ENCODE peak calls at places on chromosome 10, in seven cellular contexts. R, W, A, K, H, O and N are unnamed samples. For H3K9me3, the result is how much of the 10 kb centered on the place peaks cover.

GRCh38 chr10:52566471-52567246 is 205.9 kb downstream of the MBL2 start:
- DNase-seq in R (no peak), W (no peak), A (no peak), K (no peak), H (no peak), O (peak), N (no peak)

GRCh38 chr10:7948601-7949000 is 105.9 kb upstream of the GATA3 start:
- DNase-seq in R (no peak), W (no peak), A (no peak), K (no peak), H (no peak), O (no peak), N (no peak)

GRCh38 chr10:122725768-122726167 is 26.1 kb upstream of the C10orf120 start:
- DNase-seq in R (no peak), W (no peak), A (no peak), K (no peak), H (no peak), O (no peak), N (no peak)

GRCh38 chr10:78712147-78712546 is 356.6 kb upstream of the ZMIZ1 start:
- DNase-seq in R (no peak), W (no peak), A (no peak), K (no peak), H (no peak), O (no peak), N (peak)

GRCh38 chr10:31158000-31158658 is 126.5 kb upstream of the ZNF438 start:
- DNase-seq in R (no peak), W (no peak), A (no peak), K (no peak), H (no peak), O (peak), N (no peak)

GRCh38 chr10:969473-970150 is 18.6 kb upstream of the GTPBP4 start:
- DNase-seq in R (no peak), W (no peak), A (no peak), K (no peak), H (no peak), O (no peak), N (no peak)

GRCh38 chr10:122830965-122831353 is 14.7 kb downstream of the CUZD1 start:
- DNase-seq in R (no peak), W (no peak), A (no peak), K (no peak), H (no peak), O (no peak), N (no peak)

GRCh38 chr10:79047875-79048638 is 20.7 kb upstream of the ZMIZ1 start:
- DNase-seq in R (peak), W (peak), A (peak), K (peak), H (no peak), O (no peak), N (peak)

GRCh38 chr10:21969326-21970287 is 33.9 kb downstream of the DNAJC1 start:
- DNase-seq in R (no peak), W (no peak), A (no peak), K (no peak), H (no peak), O (peak), N (no peak)

GRCh38 chr10:84139126-84140035 is at the start of gene GHITM:
- DNase-seq in R (peak), W (peak), A (peak), K (peak), H (peak), O (peak), N (peak)

GRCh38 chr10:18409599-18410397 is 241.6 kb downstream of the NSUN6 start:
- DNase-seq in R (no peak), W (no peak), A (no peak), K (no peak), H (no peak), O (no peak), N (no peak)

GRCh38 chr10:110504111-110504735 is 6.5 kb downstream of the DUSP5 start:
- DNase-seq in R (no peak), W (peak), A (no peak), K (peak), H (no peak), O (peak), N (no peak)

GRCh38 chr10:95840681-95841080 is 67.1 kb upstream of the CC2D2B start:
- DNase-seq in R (no peak), W (no peak), A (no peak), K (no peak), H (no peak), O (no peak), N (no peak)

GRCh38 chr10:42690449-42691360 is 52.3 kb upstream of the ZNF33B start:
- DNase-seq in R (no peak), W (no peak), A (peak), K (no peak), H (no peak), O (no peak), N (no peak)
- H3K9me3 ChIP-seq in R (under half), W (under half), A (under half), K (under half), H (under half), O (under half), N (under half)

GRCh38 chr10:37801557-37801956 is 55.9 kb downstream of the ZNF248 start:
- DNase-seq in R (no peak), W (no peak), A (no peak), K (no peak), H (no peak), O (no peak), N (no peak)

DNA sequence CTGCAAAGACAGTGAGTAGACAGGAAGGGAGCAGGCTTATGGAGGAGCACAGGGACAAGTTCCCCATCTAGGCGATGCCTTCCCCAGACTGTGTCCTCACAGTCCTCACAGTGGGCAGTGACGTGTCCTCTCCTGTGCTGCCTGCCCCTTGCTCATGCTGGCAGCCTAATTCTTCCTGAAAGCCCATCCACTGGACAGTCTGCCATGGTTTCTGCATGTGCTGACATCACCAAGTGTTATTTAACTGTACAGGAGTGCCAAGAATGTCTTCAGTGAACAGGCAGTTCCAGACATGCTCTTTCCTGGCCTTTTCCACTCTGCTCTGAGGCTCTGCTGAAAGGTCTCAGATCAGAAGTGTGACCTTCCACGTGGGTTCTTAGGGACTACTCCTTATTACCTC is 54.1 kb downstream of the ZNF248 start:
- DNase-seq in R (no peak), W (no peak), A (no peak), K (no peak), H (no peak), O (no peak), N (no peak)
- H3K9me3 ChIP-seq in R (under half), W (under half), A (under half), K (under half), H (under half), O (under half), N (under half)

GRCh38 chr10:71941318-71941717 is 22.9 kb upstream of the CHST3 start:
- DNase-seq in R (no peak), W (no peak), A (no peak), K (no peak), H (no peak), O (no peak), N (no peak)
- H3K9me3 ChIP-seq in R (under half), W (under half), A (under half), K (under half), H (under half), O (under half), N (under half)

DNA sequence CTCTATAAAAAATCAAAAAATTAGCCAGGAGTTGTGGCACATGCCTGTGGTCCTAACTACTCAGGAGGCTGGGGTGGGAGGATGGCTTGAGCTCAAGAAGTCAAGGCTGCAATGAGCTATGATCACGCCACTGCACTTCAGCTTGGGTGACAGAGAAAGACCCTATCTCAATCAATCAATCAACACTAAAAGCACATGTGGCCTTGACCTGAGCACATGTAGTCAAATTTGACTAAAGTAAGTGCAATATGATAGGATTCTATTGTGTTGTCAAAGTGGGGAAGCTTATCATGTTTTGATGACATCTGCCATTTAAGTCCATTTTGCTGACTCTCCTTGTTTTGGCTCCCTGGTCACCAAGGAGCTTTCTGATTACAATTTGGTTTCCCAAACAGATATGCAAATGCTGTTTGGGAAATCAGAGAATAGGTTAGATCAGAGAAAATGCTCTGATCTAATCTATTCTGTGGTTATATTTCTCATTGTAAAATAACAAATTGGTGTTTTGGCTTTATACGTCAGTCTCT is 43.8 kb upstream of the ATOH7 start:
- DNase-seq in R (no peak), W (no peak), A (no peak), K (no peak), H (no peak), O (no peak), N (no peak)
- H3K9me3 ChIP-seq in R (under half), W (under half), A (under half), K (under half), H (under half), O (under half), N (under half)

GRCh38 chr10:71952745-71953144 is 11.4 kb upstream of the CHST3 start:
- DNase-seq in R (peak), W (no peak), A (no peak), K (peak), H (no peak), O (no peak), N (no peak)

GRCh38 chr10:71945819-71946474 is 18.2 kb upstream of the CHST3 start:
- DNase-seq in R (no peak), W (no peak), A (no peak), K (no peak), H (no peak), O (no peak), N (no peak)

GRCh38 chr10:71946700-71947099 is 17.5 kb upstream of the CHST3 start:
- DNase-seq in R (no peak), W (no peak), A (no peak), K (no peak), H (no peak), O (no peak), N (no peak)

GRCh38 chr10:71950683-71951082 is 13.5 kb upstream of the CHST3 start:
- DNase-seq in R (peak), W (no peak), A (no peak), K (no peak), H (no peak), O (no peak), N (no peak)

GRCh38 chr10:71948496-71949067 is 15.6 kb upstream of the CHST3 start:
- DNase-seq in R (peak), W (no peak), A (no peak), K (no peak), H (no peak), O (no peak), N (no peak)
- H3K9me3 ChIP-seq in R (under half), W (under half), A (under half), K (under half), H (under half), O (under half), N (under half)

DNA sequence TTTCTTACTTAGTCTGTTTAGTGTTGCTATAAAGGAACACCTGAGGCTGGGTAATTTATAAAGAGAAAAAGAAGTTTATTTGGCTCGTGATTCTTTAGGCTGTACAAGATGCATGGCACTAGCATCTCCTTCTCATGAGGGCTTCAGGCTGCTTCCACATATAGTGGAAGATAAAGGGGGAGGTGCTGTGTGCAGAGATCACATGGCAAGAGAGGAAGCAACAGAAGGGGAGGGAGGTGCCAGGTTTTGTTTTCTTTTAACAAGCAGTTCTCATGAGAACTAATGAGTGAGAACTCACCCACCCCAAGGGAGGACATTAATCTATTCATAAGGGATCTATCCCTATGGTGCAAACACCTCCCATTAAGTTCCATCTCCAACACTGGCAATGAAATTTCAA is 17.3 kb downstream of the CYP2E1 start:
- DNase-seq in R (no peak), W (no peak), A (no peak), K (no peak), H (no peak), O (no peak), N (no peak)
- H3K9me3 ChIP-seq in R (under half), W (under half), A (under half), K (under half), H (under half), O (under half), N (under half)

DNA sequence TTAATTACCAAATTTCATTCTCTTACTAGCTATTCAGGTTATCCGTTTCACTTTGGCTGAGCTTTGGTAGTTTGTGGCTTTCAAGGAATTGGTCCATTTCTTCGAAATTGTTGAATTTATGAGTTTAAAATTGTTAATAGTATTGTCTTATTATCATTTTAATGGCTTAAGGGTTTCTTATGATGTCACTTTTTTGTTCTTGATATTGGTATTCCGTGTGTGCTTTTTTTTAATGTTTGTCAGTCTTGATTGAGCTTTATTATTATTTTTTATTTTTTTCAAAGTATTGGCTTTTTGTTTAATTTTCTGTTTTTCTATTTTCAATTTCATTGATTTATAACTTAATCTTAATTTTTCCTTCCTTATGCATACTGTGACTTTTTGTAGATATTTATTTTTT is 25.9 kb downstream of the FRG2B start:
- DNase-seq in R (no peak), W (no peak), A (no peak), K (no peak), H (no peak), O (no peak), N (no peak)
- H3K9me3 ChIP-seq in R (under half), W (under half), A (under half), K (under half), H (under half), O (under half), N (under half)

GRCh38 chr10:10327934-10328333 is 689.7 kb upstream of the CELF2 start:
- DNase-seq in R (no peak), W (no peak), A (no peak), K (no peak), H (no peak), O (no peak), N (no peak)

GRCh38 chr10:10320981-10321380 is 696.7 kb upstream of the CELF2 start:
- DNase-seq in R (no peak), W (no peak), A (no peak), K (no peak), H (no peak), O (peak), N (no peak)

GRCh38 chr10:10330481-10330880 is 687.2 kb upstream of the CELF2 start:
- DNase-seq in R (no peak), W (no peak), A (no peak), K (no peak), H (no peak), O (peak), N (no peak)

DNA sequence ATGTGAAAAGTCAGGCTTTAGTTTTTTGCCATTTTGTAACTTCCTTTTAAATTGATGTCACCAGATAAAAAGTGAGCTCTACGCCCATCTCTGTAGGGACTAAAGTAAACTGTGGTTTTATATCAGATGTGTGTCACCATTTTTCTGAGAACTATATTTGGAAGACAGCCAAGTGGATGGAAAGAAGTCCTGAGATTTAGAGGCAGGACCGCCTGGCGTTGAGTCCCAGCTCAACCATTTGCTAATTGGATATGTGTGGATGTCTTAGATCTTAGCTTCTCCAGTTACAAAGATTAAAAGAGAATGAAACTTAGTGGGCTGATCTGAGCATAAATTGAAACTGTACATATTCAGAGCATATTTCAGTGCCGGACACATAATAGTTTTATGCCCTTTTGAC is 691.6 kb upstream of the CELF2 start:
- DNase-seq in R (no peak), W (no peak), A (no peak), K (no peak), H (no peak), O (peak), N (no peak)
- H3K9me3 ChIP-seq in R (under half), W (under half), A (under half), K (under half), H (under half), O (under half), N (under half)

DNA sequence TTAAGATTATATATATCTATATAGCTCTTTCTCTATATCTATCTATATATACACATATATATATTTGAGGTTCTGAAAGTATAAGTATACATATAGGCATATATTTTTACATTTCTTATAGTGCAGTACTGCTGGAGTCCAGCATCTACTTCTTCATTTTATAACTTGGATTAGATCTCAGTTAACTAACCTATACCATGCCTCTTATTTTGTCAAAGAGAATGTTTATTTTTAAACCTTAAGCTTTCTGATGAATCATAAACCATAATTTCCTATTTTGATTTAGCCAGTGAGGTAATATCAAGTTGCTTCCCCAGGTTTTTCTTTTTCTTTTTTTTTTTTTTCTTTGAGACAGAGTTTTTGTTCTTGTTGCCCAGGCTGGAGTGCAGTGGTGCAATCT is 8.1 kb downstream of the ZNF32 start:
- DNase-seq in R (no peak), W (no peak), A (no peak), K (no peak), H (no peak), O (no peak), N (no peak)
- H3K9me3 ChIP-seq in R (under half), W (under half), A (under half), K (under half), H (under half), O (under half), N (half or more)